ENCODE peak calls at places on chromosomes 16 and 17, in six cellular contexts. R is SK-N-SH, I is HepG2, O is HCT116, H is K562, Q is GM12878. L is an unnamed sample.

GRCh38 chr17:77746391-77746790 is 212.1 kb upstream of the TNRC6C start:
- DNase-seq in R (no peak), I (no peak), O (no peak), H (no peak), Q (no peak), L (no peak)

GRCh38 chr17:75664099-75664549 is 2.8 kb downstream of the RECQL5 start:
- DNase-seq in R (no peak), I (no peak), O (no peak), H (no peak), Q (peak), L (no peak)

GRCh38 chr17:36657763-36658490 is 56.5 kb downstream of the MRM1 start:
- DNase-seq in R (peak), I (no peak), O (no peak), H (peak), Q (no peak), L (no peak)

GRCh38 chr16:48395375-48395774 is 10.2 kb upstream of the SIAH1 start:
- DNase-seq in R (no peak), I (no peak), O (no peak), H (no peak), Q (no peak), L (no peak)

GRCh38 chr16:27685802-27686201 is 135.9 kb downstream of the KATNIP start:
- DNase-seq in R (no peak), I (no peak), O (no peak), H (no peak), Q (no peak), L (no peak)

GRCh38 chr17:77832180-77832560 is 126.3 kb upstream of the TNRC6C start:
- DNase-seq in R (no peak), I (no peak), O (no peak), H (no peak), Q (no peak), L (no peak)

GRCh38 chr17:5921919-5922318 is 148.3 kb upstream of the WSCD1 start:
- DNase-seq in R (no peak), I (no peak), O (peak), H (no peak), Q (no peak), L (peak)

GRCh38 chr16:66236301-66236700 is 130.2 kb upstream of the CDH5 start:
- DNase-seq in R (no peak), I (no peak), O (no peak), H (no peak), Q (no peak), L (no peak)

GRCh38 chr16:14172200-14172805 is 101.2 kb downstream of the MRTFB start:
- DNase-seq in R (no peak), I (peak), O (no peak), H (no peak), Q (no peak), L (no peak)

GRCh38 chr17:83103200-83103937 is 24.0 kb downstream of the METRNL start:
- DNase-seq in R (peak), I (no peak), O (peak), H (peak), Q (no peak), L (peak)

GRCh38 chr16:65235339-65236177 is 113.7 kb upstream of the CDH11 start:
- DNase-seq in R (no peak), I (no peak), O (no peak), H (no peak), Q (no peak), L (no peak)

GRCh38 chr16:11006666-11007065 is 62.3 kb downstream of the CLEC16A start:
- DNase-seq in R (no peak), I (no peak), O (no peak), H (no peak), Q (no peak), L (no peak)

GRCh38 chr17:15265131-15265530 is at the start of gene PMP22:
- DNase-seq in R (no peak), I (no peak), O (no peak), H (no peak), Q (no peak), L (no peak)

GRCh38 chr16:88610080-88610479 is 28.3 kb upstream of the IL17C start:
- DNase-seq in R (no peak), I (no peak), O (no peak), H (no peak), Q (no peak), L (no peak)

GRCh38 chr16:67006930-67007658 is 18.7 kb downstream of the CES4A start:
- DNase-seq in R (no peak), I (no peak), O (no peak), H (no peak), Q (no peak), L (no peak)

GRCh38 chr17:51860934-51861561 is 297.5 kb downstream of the CA10 start:
- DNase-seq in R (peak), I (peak), O (peak), H (peak), Q (no peak), L (no peak)

GRCh38 chr17:82247175-82247823 is 18.5 kb downstream of the SLC16A3 start:
- DNase-seq in R (no peak), I (no peak), O (no peak), H (no peak), Q (no peak), L (no peak)

GRCh38 chr17:39634384-39634871 is 2.5 kb upstream of the STARD3 start:
- DNase-seq in R (peak), I (no peak), O (no peak), H (peak), Q (no peak), L (no peak)

GRCh38 chr17:34811561-34811960 is 149.7 kb downstream of the CCT6B start:
- DNase-seq in R (no peak), I (no peak), O (no peak), H (no peak), Q (no peak), L (no peak)

GRCh38 chr17:8823279-8823678 is 24.1 kb upstream of the MFSD6L start:
- DNase-seq in R (no peak), I (no peak), O (no peak), H (no peak), Q (no peak), L (no peak)

GRCh38 chr16:85227262-85227923 is 115.1 kb upstream of the CIBAR2 start:
- DNase-seq in R (no peak), I (no peak), O (no peak), H (no peak), Q (peak), L (no peak)

GRCh38 chr17:1769826-1770477 is 8.1 kb downstream of the SERPINF1 start:
- DNase-seq in R (no peak), I (peak), O (no peak), H (no peak), Q (no peak), L (no peak)

GRCh38 chr16:58019866-58020538 is 5.6 kb upstream of the MMP15 start:
- DNase-seq in R (no peak), I (no peak), O (no peak), H (no peak), Q (no peak), L (no peak)

GRCh38 chr17:31605761-31606160 is 214.3 kb downstream of the RAB11FIP4 start:
- DNase-seq in R (no peak), I (no peak), O (no peak), H (no peak), Q (no peak), L (no peak)

GRCh38 chr17:64039106-64039400 is 18.6 kb upstream of the ICAM2 start:
- DNase-seq in R (no peak), I (no peak), O (no peak), H (no peak), Q (no peak), L (no peak)

GRCh38 chr17:74632597-74632996 is 9.1 kb upstream of the CD300E start:
- DNase-seq in R (no peak), I (no peak), O (no peak), H (no peak), Q (no peak), L (no peak)

GRCh38 chr17:41812176-41813038 is at the start of gene FKBP10:
- DNase-seq in R (peak), I (peak), O (peak), H (no peak), Q (no peak), L (peak)

GRCh38 chr17:37816951-37817350 is 72.1 kb upstream of the HNF1B start:
- DNase-seq in R (no peak), I (no peak), O (no peak), H (no peak), Q (no peak), L (no peak)
- TF ChIP-seq POLR2AphosphoS5 in R (no peak), I (no peak), O (no peak), H (no peak), Q (no peak), L (no peak)

GRCh38 chr17:68771867-68772515 is 170.8 kb upstream of the FAM20A start:
- DNase-seq in R (peak), I (peak), O (peak), H (peak), Q (no peak), L (no peak)
- TF ChIP-seq SIN3A in R (no peak), I (no peak), O (no peak), H (no peak), Q (no peak), L (no peak)

GRCh38 chr17:44221072-44221861 is 1.8 kb upstream of the UBTF start:
- DNase-seq in R (peak), I (peak), O (no peak), H (peak), Q (no peak), L (no peak)

GRCh38 chr17:44220211-44221071 is 966 bp upstream of the UBTF start:
- DNase-seq in R (peak), I (no peak), O (no peak), H (peak), Q (no peak), L (no peak)

GRCh38 chr17:44221862-44222111 is 2.3 kb upstream of the UBTF start:
- DNase-seq in R (no peak), I (no peak), O (no peak), H (no peak), Q (no peak), L (no peak)

GRCh38 chr17:44223574-44224046 is 4.1 kb upstream of the UBTF start:
- DNase-seq in R (no peak), I (no peak), O (no peak), H (no peak), Q (no peak), L (no peak)

DNA sequence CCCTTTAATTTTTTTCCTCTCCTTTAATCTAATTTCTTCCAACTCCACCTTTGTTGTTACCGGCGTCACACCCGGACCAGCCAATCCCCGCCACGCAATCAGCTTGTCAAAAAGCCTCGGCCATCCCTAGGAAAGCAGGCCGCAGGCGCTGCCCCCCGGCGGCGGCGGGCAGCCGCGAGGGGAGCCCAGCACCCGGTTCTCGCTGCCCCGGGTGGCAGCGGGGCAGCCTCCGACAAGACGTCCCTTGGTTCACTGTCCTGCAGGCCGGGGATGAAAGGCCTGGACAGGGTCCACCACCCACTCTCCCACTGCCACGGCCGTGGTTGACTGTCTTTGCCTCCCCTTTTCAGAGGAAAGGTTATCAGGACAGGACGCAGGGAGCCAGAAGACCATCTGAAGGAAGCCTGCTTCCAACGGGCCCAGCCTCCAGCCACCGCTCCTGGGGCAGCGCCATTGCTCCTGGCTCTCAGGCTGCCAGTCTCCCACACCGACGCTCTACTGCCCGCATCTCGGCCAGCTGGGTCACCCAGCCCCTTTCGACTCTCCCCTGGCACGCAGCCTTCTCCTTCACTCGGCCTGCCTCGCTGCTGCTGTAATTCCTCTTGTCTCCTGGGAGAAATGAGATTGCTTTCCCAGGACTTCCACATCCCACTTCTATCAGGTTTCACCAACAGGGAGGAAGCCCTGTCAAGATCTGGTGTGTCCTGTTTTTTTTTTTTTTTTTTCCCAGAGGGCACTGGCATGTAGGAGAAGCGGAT is 2.8 kb upstream of the UBTF start:
- DNase-seq in R (peak), I (peak), O (peak), H (no peak), Q (no peak), L (no peak)
- H3K27ac ChIP-seq in R (peak), I (no peak), O (peak), H (no peak), Q (peak), L (peak)

GRCh38 chr17:78925234-78925633 is at the start of gene TIMP2:
- DNase-seq in R (peak), I (peak), O (no peak), H (peak), Q (no peak), L (no peak)

GRCh38 chr17:78922876-78923498 is 2.2 kb downstream of the TIMP2 start:
- DNase-seq in R (no peak), I (no peak), O (no peak), H (no peak), Q (no peak), L (no peak)

GRCh38 chr17:78923660-78924453 is 1.3 kb downstream of the TIMP2 start:
- DNase-seq in R (peak), I (no peak), O (peak), H (peak), Q (no peak), L (no peak)

GRCh38 chr17:78925662-78926555 is 722 bp upstream of the TIMP2 start:
- DNase-seq in R (peak), I (peak), O (no peak), H (no peak), Q (no peak), L (no peak)

GRCh38 chr17:78924481-78925151 is 571 bp downstream of the TIMP2 start:
- DNase-seq in R (peak), I (no peak), O (no peak), H (no peak), Q (no peak), L (no peak)
- TF ChIP-seq POLR2AphosphoS5 in R (peak), I (no peak), O (no peak), H (no peak), Q (no peak), L (no peak)

DNA sequence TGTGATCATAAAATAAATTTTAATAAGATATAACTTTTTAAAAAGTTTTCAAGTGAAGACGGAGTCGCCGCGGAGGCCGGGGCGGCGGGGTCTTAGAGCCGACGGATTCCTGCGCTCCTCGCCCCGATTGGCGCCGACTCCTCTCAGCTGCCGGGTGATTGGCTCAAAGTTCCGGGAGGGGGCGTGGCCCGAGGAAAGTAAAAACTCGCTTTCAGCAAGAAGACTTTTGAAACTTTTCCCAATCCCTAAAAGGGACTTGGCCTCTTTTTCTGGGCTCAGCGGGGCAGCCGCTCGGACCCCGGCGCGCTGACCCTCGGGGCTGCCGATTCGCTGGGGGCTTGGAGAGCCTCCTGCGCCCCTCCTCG is at the start of gene FOXC2:
- DNase-seq in R (peak), I (no peak), O (no peak), H (no peak), Q (no peak), L (no peak)
- TF ChIP-seq SIN3A in R (no peak), I (no peak), O (no peak), H (no peak), Q (no peak), L (no peak)

GRCh38 chr16:4795828-4796572 is 831 bp downstream of the SMIM22 start:
- DNase-seq in R (no peak), I (no peak), O (no peak), H (no peak), Q (no peak), L (no peak)
- H3K27ac ChIP-seq in R (no peak), I (no peak), O (no peak), H (no peak), Q (no peak), L (no peak)

GRCh38 chr17:69857412-69857835 is 217.6 kb upstream of the KCNJ16 start:
- DNase-seq in R (no peak), I (no peak), O (peak), H (peak), Q (no peak), L (peak)
- TF ChIP-seq POLR2AphosphoS5 in R (no peak), I (no peak), O (no peak), H (peak), Q (no peak), L (no peak)

DNA sequence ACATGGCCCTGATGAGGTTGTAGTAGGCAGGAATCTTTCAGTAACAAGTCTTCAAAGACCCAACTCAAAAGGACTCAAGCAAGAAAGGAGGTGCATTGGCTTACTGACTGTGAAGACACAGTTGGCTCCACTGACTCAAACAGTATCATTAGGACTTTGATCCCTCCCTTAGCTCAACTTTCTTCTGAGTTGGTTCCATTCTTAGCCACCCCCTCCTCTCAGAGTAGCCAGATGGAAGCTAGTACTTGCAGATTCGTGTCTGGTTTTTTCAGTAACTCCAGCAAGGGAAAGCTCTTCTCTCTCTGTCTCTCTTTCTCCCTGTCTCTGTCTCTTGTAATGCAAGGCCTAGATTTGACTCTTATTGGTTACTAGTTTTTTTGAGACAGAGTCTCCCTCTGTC is 5.0 kb upstream of the MAPK3 start:
- DNase-seq in R (no peak), I (no peak), O (no peak), H (no peak), Q (no peak), L (no peak)
- TF ChIP-seq SIN3A in R (no peak), I (no peak), O (no peak), H (no peak), Q (no peak), L (no peak)

GRCh38 chr17:29590261-29590978 is 972 bp upstream of the GIT1 start:
- DNase-seq in R (no peak), I (no peak), O (peak), H (peak), Q (no peak), L (no peak)
- H3K27ac ChIP-seq in R (peak), I (peak), O (peak), H (peak), Q (peak), L (peak)